ENCODE peak calls at places on chromosomes 5 and 9, in four cellular contexts. O, V, D and H are unnamed samples.

GRCh38 chr9:81193362-81194339 is 495.7 kb downstream of the TLE1 start:
- DNase-seq in O (no peak), V (no peak), D (no peak), H (no peak)

GRCh38 chr9:131678499-131679111 is 61.3 kb downstream of the RAPGEF1 start:
- DNase-seq in O (peak), V (peak), D (no peak), H (peak)

GRCh38 chr9:109448223-109448622 is 49.9 kb downstream of the PTPN3 start:
- DNase-seq in O (no peak), V (no peak), D (no peak), H (no peak)

GRCh38 chr9:18351216-18351615 is 122.7 kb upstream of the ADAMTSL1 start:
- DNase-seq in O (no peak), V (no peak), D (no peak), H (no peak)

GRCh38 chr5:115375922-115376321 is 79.5 kb upstream of the CCDC112 start:
- DNase-seq in O (no peak), V (no peak), D (no peak), H (peak)

GRCh38 chr5:6584101-6584645 is 48.7 kb downstream of the NSUN2 start:
- DNase-seq in O (no peak), V (no peak), D (no peak), H (no peak)

GRCh38 chr9:101027246-101027645 is 1.3 kb upstream of the PLPPR1 start:
- DNase-seq in O (no peak), V (no peak), D (no peak), H (no peak)

GRCh38 chr9:118459832-118460425 is 755.7 kb downstream of the TLR4 start:
- DNase-seq in O (no peak), V (no peak), D (no peak), H (peak)

GRCh38 chr9:3434594-3434993 is 91.2 kb downstream of the RFX3 start:
- DNase-seq in O (no peak), V (no peak), D (no peak), H (no peak)

GRCh38 chr9:93081081-93081529 is 14.9 kb upstream of the CARD19 start:
- DNase-seq in O (no peak), V (no peak), D (no peak), H (no peak)

GRCh38 chr9:114894801-114895433 is 35.5 kb downstream of the TNFSF8 start:
- DNase-seq in O (no peak), V (no peak), D (peak), H (no peak)

GRCh38 chr5:72355706-72356299 is 35.6 kb downstream of the PTCD2 start:
- DNase-seq in O (no peak), V (peak), D (no peak), H (no peak)

GRCh38 chr5:109324351-109324750 is 85.4 kb downstream of the PJA2 start:
- DNase-seq in O (no peak), V (no peak), D (no peak), H (no peak)

GRCh38 chr5:87069974-87070608 is 197.6 kb upstream of the RASA1 start:
- DNase-seq in O (peak), V (no peak), D (peak), H (no peak)

GRCh38 chr9:90803860-90804593 is 2.4 kb downstream of the SYK start:
- DNase-seq in O (no peak), V (no peak), D (no peak), H (no peak)

GRCh38 chr5:173236531-173237501 is 1.8 kb upstream of the NKX2-5 start:
- DNase-seq in O (no peak), V (no peak), D (no peak), H (no peak)

GRCh38 chr9:89759563-89759962 is 154.8 kb downstream of the GADD45G start:
- DNase-seq in O (no peak), V (peak), D (no peak), H (no peak)

GRCh38 chr9:105046907-105047651 is 119.1 kb upstream of the ABCA1 start:
- DNase-seq in O (no peak), V (no peak), D (no peak), H (no peak)

GRCh38 chr9:137161558-137162483 is 8.0 kb downstream of the LRRC26 start:
- DNase-seq in O (no peak), V (peak), D (no peak), H (no peak)

GRCh38 chr5:174777116-174777515 is 52.7 kb downstream of the MSX2 start:
- DNase-seq in O (no peak), V (no peak), D (no peak), H (no peak)

GRCh38 chr5:32489791-32490581 is 45.4 kb upstream of the ZFR start:
- DNase-seq in O (peak), V (peak), D (peak), H (peak)

GRCh38 chr5:150146862-150147579 is 8.6 kb downstream of the PDGFRB start:
- DNase-seq in O (no peak), V (no peak), D (no peak), H (no peak)

GRCh38 chr9:108662090-108662875 is 193.5 kb downstream of the ACTL7B start:
- DNase-seq in O (no peak), V (no peak), D (no peak), H (no peak)

GRCh38 chr9:87067426-87067825 is 120.1 kb upstream of the GAS1 start:
- DNase-seq in O (no peak), V (no peak), D (no peak), H (no peak)

GRCh38 chr5:73591698-73592501 is 26.4 kb downstream of the UTP15 start:
- DNase-seq in O (no peak), V (no peak), D (no peak), H (no peak)